ENCODE peak calls at places on chromosomes 5 and 9, in seven cellular contexts. K is sigmoid colon, I is transverse colon, M is H1, Y is breast epithelium, D is spleen, P is stomach. V is an unnamed sample.

GRCh38 chr9:36194326-36195000 is 3.7 kb downstream of the CLTA start:
- DNase-seq in K (no peak), I (no peak), M (no peak), Y (no peak), D (no peak), P (no peak), V (no peak)

GRCh38 chr9:35422753-35423152 is 67.2 kb upstream of the RUSC2 start:
- DNase-seq in K (no peak), I (no peak), M (no peak), Y (no peak), D (no peak), P (no peak), V (no peak)

GRCh38 chr5:78647838-78648358 is 674 bp downstream of the LHFPL2 start:
- DNase-seq in K (peak; percentile 85), I (peak; percentile 62), M (no peak), Y (peak; percentile 62), D (no peak), P (peak; percentile 60), V (no peak)

GRCh38 chr5:144203750-144204596 is 33.3 kb downstream of the KCTD16 start:
- DNase-seq in K (no peak), I (peak; percentile 12), M (peak; percentile 49), Y (no peak), D (no peak), P (peak; percentile 42), V (no peak)

GRCh38 chr5:180799902-180800801 is 2.5 kb downstream of the MGAT1 start:
- DNase-seq in K (no peak), I (no peak), M (no peak), Y (no peak), D (no peak), P (no peak), V (peak; percentile 82)

GRCh38 chr5:178626484-178627258 is at the start of gene CLK4:
- DNase-seq in K (peak; percentile 98), I (peak; percentile 97), M (peak; percentile 97), Y (peak; percentile 95), D (peak; percentile 100), P (peak; percentile 98), V (no peak)

GRCh38 chr9:105979359-105979758 is 285.0 kb downstream of the TMEM38B start:
- DNase-seq in K (no peak), I (no peak), M (no peak), Y (no peak), D (no peak), P (no peak), V (no peak)

GRCh38 chr5:37495210-37495609 is 116.1 kb downstream of the WDR70 start:
- DNase-seq in K (no peak), I (no peak), M (no peak), Y (no peak), D (no peak), P (no peak), V (no peak)

GRCh38 chr9:85524531-85524930 is 217.2 kb downstream of the AGTPBP1 start:
- DNase-seq in K (no peak), I (no peak), M (no peak), Y (no peak), D (no peak), P (no peak), V (no peak)

GRCh38 chr9:72554221-72554641 is 32.8 kb downstream of the TMC1 start:
- DNase-seq in K (no peak), I (no peak), M (no peak), Y (no peak), D (no peak), P (no peak), V (peak; percentile 8)

GRCh38 chr5:151630088-151630487 is 39.0 kb upstream of the FAT2 start:
- DNase-seq in K (no peak), I (no peak), M (no peak), Y (no peak), D (no peak), P (no peak), V (no peak)

GRCh38 chr9:87570000-87570834 is 72.5 kb downstream of the DAPK1 start:
- DNase-seq in K (no peak), I (no peak), M (no peak), Y (no peak), D (no peak), P (no peak), V (no peak)
- H3K36me3 ChIP-seq in K (no peaks in the 10 kb centered on the region), I (no peaks in the 10 kb centered on the region), M (no peaks in the 10 kb centered on the region), Y (no peaks in the 10 kb centered on the region), D (no peaks in the 10 kb centered on the region), P (no peaks in the 10 kb centered on the region), V (no peaks in the 10 kb centered on the region)

GRCh38 chr5:60675286-60675685 is 24.7 kb downstream of the DEPDC1B start:
- DNase-seq in K (no peak), I (no peak), M (no peak), Y (no peak), D (no peak), P (no peak), V (no peak)
- TF ChIP-seq POLR2A in K (no peak), I (no peak), M (no peak), Y (no peak), D (no peak), P (no peak), V (no peak)

GRCh38 chr9:124348363-124348762 is 66.9 kb downstream of the PSMB7 start:
- DNase-seq in K (peak; percentile 27), I (no peak), M (no peak), Y (no peak), D (no peak), P (no peak), V (no peak)

GRCh38 chr9:124349675-124350484 is 65.4 kb downstream of the PSMB7 start:
- DNase-seq in K (peak; percentile 40), I (no peak), M (no peak), Y (no peak), D (peak; percentile 63), P (no peak), V (no peak)

GRCh38 chr9:124349267-124349666 is 66.0 kb downstream of the PSMB7 start:
- DNase-seq in K (no peak), I (no peak), M (no peak), Y (peak; percentile 37), D (no peak), P (no peak), V (no peak)

GRCh38 chr9:124347968-124348358 is 67.3 kb downstream of the PSMB7 start:
- DNase-seq in K (peak; percentile 61), I (no peak), M (no peak), Y (no peak), D (peak; percentile 43), P (no peak), V (no peak)

GRCh38 chr9:124348831-124349230 is 66.4 kb downstream of the PSMB7 start:
- DNase-seq in K (peak; percentile 49), I (no peak), M (no peak), Y (peak; percentile 40), D (peak; percentile 72), P (no peak), V (no peak)
- TF ChIP-seq POLR2AphosphoS5 in K (no peak), I (no peak), M (peak; percentile 16), Y (no peak), D (peak; percentile 63), P (no peak), V (no peak)

DNA sequence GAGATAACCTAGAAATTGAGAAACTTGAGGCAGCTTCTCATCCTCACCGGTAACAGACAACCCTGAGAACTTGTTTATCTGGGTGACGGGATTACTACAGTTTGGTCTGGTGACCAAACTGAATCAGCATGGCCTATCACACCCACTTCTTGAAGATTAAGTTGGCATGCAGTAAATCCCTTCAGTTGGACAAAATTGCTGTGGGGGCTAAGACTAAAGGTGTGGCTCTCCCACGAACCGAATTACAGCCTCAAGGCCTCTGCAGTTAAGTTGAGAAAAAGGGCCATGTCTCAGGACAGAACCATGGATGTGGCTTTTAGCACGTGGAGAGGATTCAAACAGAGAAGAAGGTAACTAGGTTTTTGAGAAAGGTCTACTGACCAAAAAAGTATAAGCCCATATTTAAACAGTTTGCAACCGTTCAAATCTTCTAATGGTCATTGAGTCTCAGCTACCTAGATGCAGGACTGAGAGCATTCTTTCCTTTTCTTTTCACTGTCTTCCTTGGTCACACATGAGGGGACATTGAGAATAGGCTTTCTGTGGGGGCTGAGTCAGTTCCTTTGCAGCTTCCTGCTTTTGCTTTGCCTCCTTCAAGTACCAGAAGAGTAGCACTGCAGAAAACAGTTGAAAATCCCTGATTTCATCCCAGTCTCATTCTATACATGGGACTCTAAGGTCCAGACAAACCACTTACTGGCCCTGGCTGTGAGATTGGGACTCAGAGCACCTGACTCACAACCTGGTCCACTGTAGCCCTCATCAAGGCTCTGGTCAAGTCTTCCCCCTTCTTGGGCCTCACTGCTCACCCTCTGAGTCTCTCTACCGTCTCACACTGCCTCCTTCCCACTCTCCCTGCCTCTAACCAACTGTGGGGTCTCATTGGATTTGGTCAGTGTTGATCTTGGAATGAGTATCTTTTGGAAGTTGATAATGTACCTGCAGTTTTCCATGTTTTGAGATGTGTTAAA is 30.9 kb downstream of the PDE6A start:
- DNase-seq in K (no peak), I (no peak), M (no peak), Y (no peak), D (no peak), P (no peak), V (no peak)
- H3K36me3 ChIP-seq in K (no peaks in the 10 kb centered on the region), I (no peaks in the 10 kb centered on the region), M (no peaks in the 10 kb centered on the region), Y (no peaks in the 10 kb centered on the region), D (no peaks in the 10 kb centered on the region), P (no peaks in the 10 kb centered on the region), V (no peaks in the 10 kb centered on the region)

GRCh38 chr9:37464426-37465248 is 613 bp downstream of the ZBTB5 start:
- DNase-seq in K (peak; percentile 91), I (peak; percentile 82), M (peak; percentile 93), Y (peak; percentile 74), D (peak; percentile 96), P (peak; percentile 72), V (peak; percentile 94)

GRCh38 chr9:37465249-37466036 is at the start of gene ZBTB5:
- DNase-seq in K (peak; percentile 100), I (peak; percentile 99), M (peak; percentile 96), Y (peak; percentile 99), D (peak; percentile 99), P (peak; percentile 99), V (peak; percentile 99)

GRCh38 chr9:37464006-37464405 is 1.2 kb downstream of the ZBTB5 start:
- DNase-seq in K (no peak), I (no peak), M (no peak), Y (no peak), D (no peak), P (no peak), V (no peak)

GRCh38 chr9:37468620-37469019 is 3.4 kb upstream of the ZBTB5 start:
- DNase-seq in K (no peak), I (no peak), M (no peak), Y (no peak), D (no peak), P (no peak), V (no peak)

GRCh38 chr9:37466037-37466709 is 923 bp upstream of the ZBTB5 start:
- DNase-seq in K (peak; percentile 94), I (peak; percentile 82), M (peak; percentile 82), Y (no peak), D (peak; percentile 92), P (peak; percentile 74), V (no peak)
- TF ChIP-seq POLR2A in K (no peak), I (peak; percentile 81), M (peak; percentile 56), Y (no peak), D (no peak), P (no peak), V (no peak)

GRCh38 chr5:74636552-74636951 is 4.0 kb downstream of the ENC1 start:
- DNase-seq in K (no peak), I (no peak), M (no peak), Y (no peak), D (no peak), P (no peak), V (no peak)
- TF ChIP-seq POLR2AphosphoS5 in K (no peak), I (no peak), M (no peak), Y (no peak), D (no peak), P (peak; percentile 16), V (no peak)

GRCh38 chr9:128638580-128638979 is 18.1 kb downstream of the DYNC2I2 start:
- DNase-seq in K (no peak), I (no peak), M (no peak), Y (no peak), D (no peak), P (no peak), V (no peak)
- H3K36me3 ChIP-seq in K (peaks cover 7% of the 10 kb centered on the region), I (no peaks in the 10 kb centered on the region), M (peaks cover 21% of the 10 kb centered on the region), Y (no peaks in the 10 kb centered on the region), D (peaks cover 7% of the 10 kb centered on the region), P (peaks cover 43% of the 10 kb centered on the region), V (peaks cover 6% of the 10 kb centered on the region)

GRCh38 chr9:97921959-97922905 is at the start of gene TRMO:
- DNase-seq in K (peak; percentile 99), I (peak; percentile 98), M (peak; percentile 98), Y (peak; percentile 97), D (peak; percentile 99), P (peak; percentile 99), V (peak; percentile 97)
- TF ChIP-seq POLR2A in K (peak; percentile 85), I (peak; percentile 96), M (peak; percentile 90), Y (peak; percentile 96), D (peak; percentile 85), P (peak; percentile 82), V (peak; percentile 90)